ENCODE peak calls at places on chromosome 1, in six cellular contexts. B is heart right ventricle, W is suprapubic skin, R is left lung, Y is right cardiac atrium, X is ascending aorta. L is an unnamed sample. For H3K9me3, the result is how much of the 10 kb centered on the place peaks cover.

GRCh38 chr1:9250586-9251381 is 16.2 kb downstream of the H6PD start:
- DNase-seq in W (no peak), X (no peak), Y (no peak), B (no peak), R (peak), L (no peak)

GRCh38 chr1:206784471-206784903 is 12.2 kb upstream of the IL10 start:
- DNase-seq in R (no peak), B (no peak), Y (no peak), W (peak), X (no peak), L (no peak)

GRCh38 chr1:58768971-58769808 is 14.7 kb downstream of the JUN start:
- DNase-seq in R (peak), B (peak), W (peak), Y (peak), X (no peak), L (peak)

GRCh38 chr1:181397841-181398240 is 85.5 kb upstream of the CACNA1E start:
- DNase-seq in Y (no peak), X (no peak), R (no peak), B (no peak), W (no peak), L (no peak)

GRCh38 chr1:51445346-51446090 is 73.5 kb downstream of the EPS15 start:
- DNase-seq in B (no peak), W (no peak), Y (no peak), X (no peak), R (no peak), L (no peak)

GRCh38 chr1:61287734-61288133 is 205.4 kb downstream of the NFIA start:
- DNase-seq in R (no peak), W (no peak), B (no peak), Y (no peak), X (no peak), L (no peak)

GRCh38 chr1:45730075-45730779 is 20.2 kb downstream of the IPP start:
- DNase-seq in X (no peak), W (no peak), Y (no peak), B (no peak), R (no peak), L (no peak)

GRCh38 chr1:201497935-201498509 is 8.9 kb downstream of the CSRP1 start:
- DNase-seq in B (no peak), Y (no peak), W (no peak), X (no peak), R (no peak), L (no peak)

GRCh38 chr1:22110016-22110415 is 32.9 kb downstream of the WNT4 start:
- DNase-seq in Y (no peak), X (no peak), R (no peak), B (no peak), W (no peak), L (no peak)

GRCh38 chr1:182174202-182174855 is 112.8 kb upstream of the ZNF648 start:
- DNase-seq in R (no peak), W (peak), Y (no peak), X (no peak), B (peak), L (peak)

GRCh38 chr1:8671313-8671917 is 146.0 kb downstream of the RERE start:
- DNase-seq in R (no peak), X (no peak), W (no peak), B (peak), Y (no peak), L (no peak)

GRCh38 chr1:46131093-46131492 is 1.3 kb downstream of the PIK3R3 start:
- DNase-seq in X (no peak), R (no peak), Y (no peak), W (no peak), B (no peak), L (no peak)

GRCh38 chr1:145690587-145691558 is 16.3 kb downstream of the PDZK1 start:
- DNase-seq in W (no peak), Y (no peak), R (no peak), B (no peak), X (no peak), L (no peak)

GRCh38 chr1:241531195-241532172 is 694 bp upstream of the KMO start:
- DNase-seq in X (no peak), W (no peak), R (no peak), B (no peak), Y (no peak), L (no peak)

GRCh38 chr1:115764541-115764940 is 4.0 kb downstream of the CASQ2 start:
- DNase-seq in B (peak), W (no peak), R (no peak), X (no peak), Y (no peak), L (no peak)

GRCh38 chr1:55716151-55716550 is 501.0 kb upstream of the USP24 start:
- DNase-seq in W (no peak), X (no peak), R (no peak), Y (no peak), B (no peak), L (no peak)

GRCh38 chr1:46708121-46708520 is 10.8 kb downstream of the EFCAB14 start:
- DNase-seq in B (no peak), W (no peak), X (no peak), Y (no peak), R (no peak), L (no peak)

GRCh38 chr1:67771152-67771551 is 62.1 kb downstream of the GNG12 start:
- DNase-seq in Y (no peak), B (no peak), R (no peak), X (no peak), W (no peak), L (no peak)

GRCh38 chr1:180382326-180383115 is 119.9 kb downstream of the ACBD6 start:
- DNase-seq in B (no peak), R (no peak), Y (no peak), X (no peak), W (no peak), L (no peak)
- H3K9me3 ChIP-seq in B (under half), R (half or more), Y (under half), X (half or more), W (under half), L (half or more)

DNA sequence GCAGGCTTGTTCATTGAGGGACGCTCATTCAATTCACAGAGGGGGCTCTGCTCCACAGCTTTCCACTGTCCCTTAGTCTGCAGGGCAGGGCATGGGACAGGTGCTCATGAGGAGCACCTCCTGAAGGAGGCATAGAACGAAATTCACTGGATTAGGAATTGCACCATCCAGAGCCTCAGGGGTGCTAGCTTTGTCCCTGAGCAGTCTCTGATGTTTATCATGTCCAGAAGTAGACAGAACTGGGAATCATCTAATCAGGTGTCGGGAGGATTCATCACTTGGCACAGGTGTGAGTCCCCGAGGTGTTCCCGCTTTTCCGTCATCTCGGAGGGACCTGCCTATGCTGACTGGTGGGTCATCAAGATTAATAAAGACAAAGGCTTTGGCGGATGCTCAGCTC is 321.4 kb downstream of the AJAP1 start:
- DNase-seq in R (no peak), X (no peak), W (peak), B (no peak), Y (no peak), L (no peak)
- H3K9me3 ChIP-seq in R (under half), X (under half), W (under half), B (under half), Y (under half), L (under half)

GRCh38 chr1:226960256-226960655 is 20.2 kb downstream of the COQ8A start:
- DNase-seq in W (no peak), R (no peak), X (no peak), B (no peak), Y (no peak), L (no peak)
- H3K9me3 ChIP-seq in W (under half), R (under half), X (under half), B (under half), Y (under half), L (under half)

GRCh38 chr1:247131236-247131635 is 27.1 kb upstream of the ZNF669 start:
- DNase-seq in W (no peak), B (no peak), Y (no peak), X (no peak), R (peak), L (no peak)
- H3K9me3 ChIP-seq in W (under half), B (under half), Y (under half), X (half or more), R (half or more), L (half or more)

GRCh38 chr1:92442351-92442750 is 44.4 kb downstream of the GFI1 start:
- DNase-seq in X (no peak), W (no peak), B (no peak), Y (no peak), R (no peak), L (no peak)
- H3K9me3 ChIP-seq in X (under half), W (under half), B (under half), Y (under half), R (under half), L (under half)

GRCh38 chr1:176195547-176195946 is 11.5 kb downstream of the COP1 start:
- DNase-seq in X (no peak), R (no peak), B (no peak), W (no peak), Y (no peak), L (no peak)

GRCh38 chr1:176196728-176197127 is 10.4 kb downstream of the COP1 start:
- DNase-seq in B (no peak), W (no peak), R (no peak), Y (no peak), X (no peak), L (no peak)

GRCh38 chr1:176193023-176193422 is 14.1 kb downstream of the COP1 start:
- DNase-seq in R (no peak), X (no peak), W (no peak), Y (no peak), B (no peak), L (no peak)

GRCh38 chr1:176198413-176198812 is 8.7 kb downstream of the COP1 start:
- DNase-seq in R (no peak), X (no peak), Y (no peak), W (no peak), B (no peak), L (no peak)

GRCh38 chr1:176193663-176194062 is 13.4 kb downstream of the COP1 start:
- DNase-seq in X (no peak), R (no peak), Y (no peak), W (no peak), B (no peak), L (no peak)
- H3K9me3 ChIP-seq in X (under half), R (under half), Y (under half), W (under half), B (under half), L (under half)

GRCh38 chr1:18319099-18319498 is 161.6 kb upstream of the KLHDC7A start:
- DNase-seq in R (no peak), W (no peak), Y (no peak), B (no peak), X (no peak), L (no peak)

GRCh38 chr1:18323259-18323658 is 157.5 kb upstream of the KLHDC7A start:
- DNase-seq in Y (no peak), X (no peak), W (no peak), R (no peak), B (no peak), L (no peak)

GRCh38 chr1:18322353-18323032 is 158.2 kb upstream of the KLHDC7A start:
- DNase-seq in X (no peak), R (no peak), W (no peak), B (no peak), Y (no peak), L (no peak)

GRCh38 chr1:18316764-18317163 is 164.0 kb upstream of the KLHDC7A start:
- DNase-seq in B (no peak), Y (no peak), X (no peak), W (no peak), R (no peak), L (no peak)

GRCh38 chr1:18320051-18320450 is 160.7 kb upstream of the KLHDC7A start:
- DNase-seq in R (no peak), Y (no peak), B (no peak), X (no peak), W (no peak), L (no peak)
- H3K9me3 ChIP-seq in R (under half), Y (under half), B (under half), X (under half), W (under half), L (under half)

DNA sequence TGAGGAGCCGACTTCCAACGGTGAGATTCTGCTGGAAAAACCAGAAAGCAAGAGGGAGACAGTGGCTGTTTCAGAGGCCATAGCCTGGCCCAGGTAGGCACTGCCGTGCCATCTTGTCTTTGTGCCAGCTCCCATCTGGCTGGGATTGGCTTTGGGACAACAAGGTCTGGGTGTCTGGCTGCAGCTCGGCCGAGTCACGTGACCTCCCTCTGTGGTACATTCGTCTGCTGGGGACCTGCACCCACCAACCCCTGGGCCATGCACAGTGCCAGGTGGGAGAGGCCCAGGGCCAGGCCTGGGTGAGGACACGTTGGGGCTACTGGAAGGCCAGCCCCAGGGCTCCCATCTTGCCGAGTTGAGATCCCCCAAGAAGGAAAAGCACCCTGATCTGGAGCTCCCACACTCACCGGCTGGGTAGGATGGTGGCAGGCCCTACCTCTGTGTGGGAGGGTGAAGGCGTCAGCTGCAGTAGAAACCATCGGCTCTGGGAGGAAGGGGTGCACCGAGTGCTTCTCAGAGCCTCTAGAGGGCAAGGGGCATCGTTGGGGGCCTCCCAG is 25.3 kb upstream of the TTC34 start:
- DNase-seq in X (no peak), R (peak), W (no peak), B (no peak), Y (peak), L (no peak)
- H3K9me3 ChIP-seq in X (under half), R (under half), W (under half), B (under half), Y (under half), L (under half)

DNA sequence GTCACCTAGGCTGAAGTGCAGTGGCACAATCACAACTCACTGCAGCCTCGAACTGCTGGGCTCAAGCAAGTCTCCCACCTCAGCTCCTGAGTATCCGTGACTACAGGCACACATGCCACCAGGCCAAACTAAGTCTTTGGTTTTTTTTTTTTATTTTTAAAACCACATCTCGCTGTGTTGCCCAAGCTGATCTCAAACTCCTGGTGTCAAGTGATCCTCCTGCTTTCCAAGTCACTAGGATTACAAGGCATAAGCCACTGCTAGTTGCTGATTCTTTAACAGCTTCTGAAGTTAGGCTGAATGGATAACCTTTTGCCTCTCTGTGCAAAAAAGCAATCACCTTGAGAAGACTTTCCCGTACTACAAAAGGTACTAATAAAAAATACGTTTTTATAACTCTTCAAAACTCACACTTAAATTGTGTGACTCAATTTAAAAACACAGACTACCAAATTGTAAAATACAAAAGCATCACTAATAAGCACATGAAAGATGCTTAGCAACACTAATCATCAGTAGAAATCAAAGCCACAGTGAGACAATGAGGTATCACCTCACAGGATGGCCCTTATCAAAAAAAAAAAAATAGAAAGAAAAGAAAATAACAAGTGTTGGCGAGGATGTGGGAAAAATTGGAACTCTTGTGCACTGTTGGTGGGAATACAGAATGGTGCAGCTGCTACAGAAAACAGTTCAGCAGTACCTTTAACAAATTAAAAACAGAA is 40.3 kb downstream of the PTPN14 start:
- DNase-seq in R (no peak), W (no peak), X (no peak), Y (no peak), B (no peak), L (no peak)
- H3K9me3 ChIP-seq in R (under half), W (under half), X (under half), Y (under half), B (under half), L (under half)